ENCODE peak calls at places on chromosome 2, in eight cellular contexts. B is fibroblast of lung; A is MG63; O is heart right ventricle; U is neuronal stem cell; I is naive thymus-derived CD4-positive, alpha-beta T cell; K is endodermal cell; R is GM06990. T is an unnamed sample. For H3K36me3, the result is how much of the 10 kb centered on the place peaks cover.

GRCh38 chr2:86068098-86069047 is 37.3 kb downstream of the POLR1A start:
- DNase-seq in U (no peak), A (no peak), I (peak), K (no peak), B (peak), O (no peak), R (peak), T (no peak)

GRCh38 chr2:127422631-127423475 is 4.6 kb downstream of the PROC start:
- DNase-seq in B (no peak), R (no peak), A (no peak), O (no peak), U (no peak), K (peak), I (no peak), T (peak)

GRCh38 chr2:119240311-119241204 is 16.9 kb downstream of the STEAP3 start:
- DNase-seq in R (no peak), A (peak), O (peak), B (peak), U (no peak), K (peak), I (no peak), T (peak)

GRCh38 chr2:106885981-106886915 is at the start of gene ST6GAL2:
- DNase-seq in R (peak), K (peak), B (peak), A (peak), I (no peak), U (peak), O (peak), T (peak)

GRCh38 chr2:118016911-118017310 is 3.0 kb upstream of the CCDC93 start:
- DNase-seq in O (no peak), B (no peak), I (no peak), R (no peak), K (no peak), A (no peak), U (no peak), T (no peak)

GRCh38 chr2:121816797-121817196 is 61.3 kb downstream of the TSN start:
- DNase-seq in A (no peak), O (no peak), I (no peak), R (no peak), B (no peak), U (no peak), K (peak), T (no peak)

GRCh38 chr2:231920795-231921194 is 5.4 kb downstream of the NPPC start:
- DNase-seq in R (no peak), B (no peak), A (no peak), O (no peak), I (no peak), U (no peak), K (no peak), T (no peak)

GRCh38 chr2:235416816-235417499 is 76.9 kb upstream of the AGAP1 start:
- DNase-seq in U (no peak), R (no peak), B (peak), K (peak), A (no peak), O (no peak), I (no peak), T (no peak)

GRCh38 chr2:150075831-150076230 is 411.6 kb downstream of the RND3 start:
- DNase-seq in A (no peak), K (no peak), B (peak), I (no peak), O (no peak), U (no peak), R (no peak), T (no peak)

GRCh38 chr2:127843677-127844076 is 14.3 kb downstream of the POLR2D start:
- DNase-seq in B (no peak), I (no peak), U (no peak), R (no peak), K (no peak), O (no peak), A (no peak), T (no peak)

GRCh38 chr2:181354626-181355025 is 102.6 kb upstream of the ITGA4 start:
- DNase-seq in K (no peak), O (no peak), R (no peak), B (peak), I (no peak), U (no peak), A (no peak), T (no peak)

GRCh38 chr2:212914392-212914791 is 237.0 kb downstream of the IKZF2 start:
- DNase-seq in R (no peak), U (no peak), A (no peak), I (no peak), O (no peak), K (no peak), B (peak), T (no peak)

GRCh38 chr2:203327918-203328734 is at the start of gene ABI2:
- DNase-seq in O (peak), U (peak), I (peak), K (peak), A (peak), B (peak), R (peak), T (peak)

GRCh38 chr2:18959952-18960717 is 370.8 kb upstream of the NT5C1B start:
- DNase-seq in A (no peak), U (no peak), K (no peak), R (no peak), I (no peak), B (no peak), O (no peak), T (no peak)

GRCh38 chr2:184596819-184597411 is 1.4 kb upstream of the ZNF804A start:
- DNase-seq in A (peak), K (no peak), B (peak), U (peak), I (no peak), R (no peak), O (no peak), T (peak)

DNA sequence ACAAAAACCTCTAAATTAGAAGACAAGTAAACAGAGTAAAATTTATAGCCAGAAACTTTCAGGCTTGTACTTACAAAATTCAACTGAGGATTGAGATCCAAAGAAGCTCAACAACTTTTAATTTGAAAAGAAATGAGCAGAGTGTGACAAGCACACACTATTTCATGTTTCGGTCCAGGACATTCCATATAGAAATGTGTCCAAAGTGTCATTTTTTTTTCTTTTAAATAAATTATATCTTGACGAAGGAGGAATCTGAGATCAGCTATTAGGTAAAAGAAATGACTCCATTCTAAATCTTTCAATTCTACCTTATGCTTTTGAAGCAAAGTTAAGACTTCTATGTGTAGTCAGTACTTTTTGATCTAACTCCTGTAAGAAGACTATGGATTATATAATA is 4.6 kb downstream of the FN1 start:
- DNase-seq in A (no peak), R (no peak), K (no peak), I (no peak), B (no peak), U (no peak), O (no peak), T (no peak)
- H3K36me3 ChIP-seq in A (half or more), R (under half), K (half or more), I (under half), B (under half), U (under half), O (under half), T (under half)

GRCh38 chr2:20307311-20307710 is 43.3 kb downstream of the PUM2 start:
- DNase-seq in I (no peak), K (no peak), B (no peak), O (no peak), U (no peak), R (no peak), A (no peak), T (no peak)

GRCh38 chr2:20300656-20301055 is 50.0 kb downstream of the PUM2 start:
- DNase-seq in O (no peak), U (no peak), K (no peak), I (no peak), A (no peak), B (no peak), R (no peak), T (no peak)

GRCh38 chr2:20302019-20302418 is 48.6 kb downstream of the PUM2 start:
- DNase-seq in A (no peak), U (no peak), O (no peak), I (no peak), B (peak), R (no peak), K (no peak), T (no peak)

GRCh38 chr2:20309001-20309400 is 41.6 kb downstream of the PUM2 start:
- DNase-seq in I (no peak), A (no peak), B (no peak), O (no peak), R (no peak), U (no peak), K (no peak), T (no peak)

DNA sequence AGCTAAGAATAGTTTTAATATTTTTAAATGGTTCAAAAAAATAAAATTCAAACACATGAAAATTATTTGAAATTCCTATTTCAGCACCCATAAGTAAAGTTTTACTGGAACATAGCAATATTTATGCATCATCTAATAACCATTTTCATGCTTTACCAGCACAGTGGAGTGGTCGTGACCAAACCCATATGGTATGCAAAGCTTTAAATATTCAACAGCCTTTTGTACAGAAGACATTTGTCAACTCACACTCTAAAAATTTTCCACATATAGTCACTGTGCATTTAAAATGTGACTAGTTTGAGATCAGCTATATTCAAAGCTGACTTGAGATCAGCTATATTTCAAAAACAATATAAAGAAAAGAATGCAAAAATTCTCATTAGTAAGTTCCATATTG is 46.2 kb downstream of the PUM2 start:
- DNase-seq in I (no peak), R (no peak), U (no peak), B (peak), K (no peak), A (no peak), O (no peak), T (no peak)
- H3K36me3 ChIP-seq in I (under half), R (under half), U (under half), B (under half), K (half or more), A (half or more), O (under half), T (under half)

DNA sequence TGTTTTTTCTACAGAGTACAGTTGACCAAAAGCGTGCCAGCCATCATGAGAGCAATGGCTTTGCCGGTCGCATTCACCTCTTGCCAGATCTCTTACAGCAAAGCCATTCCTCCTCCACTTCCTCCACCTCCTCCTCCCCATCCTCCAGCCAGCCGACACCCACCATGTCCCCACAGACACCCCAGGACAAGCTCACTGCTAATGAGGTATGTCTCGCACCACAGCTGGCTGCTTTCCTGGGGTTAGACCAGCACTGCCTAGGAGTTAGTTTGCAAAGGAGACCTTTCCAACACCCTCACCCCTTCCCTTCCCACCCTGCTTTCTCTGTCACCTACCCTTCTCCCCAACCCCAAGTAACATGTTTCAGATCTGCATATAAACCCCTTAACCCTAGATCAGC is 120.3 kb upstream of the IL1R2 start:
- DNase-seq in I (no peak), B (no peak), U (no peak), R (no peak), K (no peak), A (no peak), O (no peak), T (no peak)
- H3K36me3 ChIP-seq in I (under half), B (under half), U (under half), R (under half), K (half or more), A (half or more), O (under half), T (under half)

DNA sequence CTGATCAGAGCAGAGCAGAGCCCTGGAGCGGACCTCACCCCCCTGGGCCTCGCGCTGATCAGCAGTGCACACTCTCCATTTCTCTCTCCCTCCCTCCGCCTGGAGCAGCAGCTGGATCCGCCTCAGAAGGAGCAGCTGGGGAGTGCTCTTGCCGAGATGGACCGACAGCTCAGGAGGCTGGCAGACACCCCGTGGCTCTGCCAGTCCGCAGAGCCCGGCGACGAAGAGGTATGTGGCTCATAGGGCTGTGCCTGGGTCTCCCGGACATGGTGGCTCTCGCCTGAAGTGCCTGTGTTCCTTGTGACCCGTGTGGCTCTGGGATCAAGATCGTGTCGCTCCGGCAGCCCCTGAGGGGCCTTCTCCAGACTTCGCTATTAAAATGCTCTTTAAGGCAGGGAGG is 102.5 kb downstream of the USP40 start:
- DNase-seq in I (no peak), A (no peak), B (no peak), U (no peak), K (no peak), R (no peak), O (no peak), T (no peak)
- H3K36me3 ChIP-seq in I (under half), A (under half), B (under half), U (under half), K (under half), R (half or more), O (under half), T (under half)

GRCh38 chr2:1656326-1656960 is 87.9 kb downstream of the PXDN start:
- DNase-seq in I (no peak), R (no peak), A (no peak), B (no peak), U (no peak), K (peak), O (no peak), T (peak)
- H3K36me3 ChIP-seq in I (under half), R (under half), A (half or more), B (under half), U (under half), K (half or more), O (under half), T (under half)

GRCh38 chr2:233089851-233090250 is 29.7 kb downstream of the INPP5D start:
- DNase-seq in R (no peak), U (no peak), B (no peak), K (no peak), O (no peak), A (no peak), I (no peak), T (no peak)

GRCh38 chr2:233088598-233089345 is 28.6 kb downstream of the INPP5D start:
- DNase-seq in U (no peak), O (no peak), I (no peak), R (no peak), A (no peak), B (no peak), K (no peak), T (no peak)

GRCh38 chr2:233085037-233085838 is 25.1 kb downstream of the INPP5D start:
- DNase-seq in O (no peak), B (no peak), K (no peak), I (no peak), A (no peak), U (peak), R (no peak), T (peak)

GRCh38 chr2:233085839-233086150 is 25.7 kb downstream of the INPP5D start:
- DNase-seq in O (no peak), I (no peak), A (no peak), K (no peak), U (no peak), B (no peak), R (no peak), T (no peak)

GRCh38 chr2:233087725-233088124 is 27.6 kb downstream of the INPP5D start:
- DNase-seq in R (no peak), U (no peak), A (no peak), B (no peak), K (no peak), I (no peak), O (no peak), T (no peak)
- H3K36me3 ChIP-seq in R (under half), U (under half), A (under half), B (under half), K (under half), I (under half), O (under half), T (under half)

DNA sequence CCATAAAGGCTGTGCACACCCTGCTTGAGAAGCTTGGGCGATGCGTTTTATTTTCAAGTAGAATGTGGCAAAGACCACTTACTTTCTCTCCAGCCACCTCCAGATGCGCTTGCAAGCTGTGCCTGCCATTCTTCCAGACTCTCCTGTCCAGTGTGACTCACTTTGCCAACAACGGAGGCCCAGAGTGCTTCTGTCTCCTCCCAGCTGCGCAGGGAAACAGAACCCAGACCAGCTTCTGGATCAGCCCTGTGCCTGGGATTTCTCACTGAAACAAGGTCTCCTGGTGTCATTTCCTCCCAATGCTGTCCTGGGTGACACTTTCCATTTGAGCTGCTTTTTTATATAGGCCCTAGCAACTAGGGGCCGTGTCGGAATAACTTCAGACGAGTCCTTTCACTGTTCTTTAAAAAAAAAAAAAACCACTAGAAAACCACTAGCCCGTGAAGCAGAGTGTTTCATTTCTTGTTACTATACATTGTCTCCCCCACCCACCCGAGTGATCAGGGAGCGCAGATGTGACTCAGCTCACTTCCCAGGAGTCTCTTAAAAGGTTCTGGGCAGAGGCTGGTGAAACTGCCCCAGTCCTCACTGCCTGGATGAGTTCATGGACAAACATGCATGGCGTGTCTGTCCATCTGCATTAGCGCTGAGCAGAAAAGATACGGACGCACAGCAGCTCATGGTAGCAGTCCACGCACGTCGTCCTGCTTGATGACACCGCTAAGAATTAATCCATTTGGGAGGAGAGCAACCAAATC is 25.3 kb upstream of the RPL31 start:
- DNase-seq in K (no peak), I (no peak), R (peak), U (no peak), A (peak), B (peak), O (no peak), T (no peak)
- H3K36me3 ChIP-seq in K (under half), I (under half), R (under half), U (under half), A (under half), B (under half), O (under half), T (under half)

DNA sequence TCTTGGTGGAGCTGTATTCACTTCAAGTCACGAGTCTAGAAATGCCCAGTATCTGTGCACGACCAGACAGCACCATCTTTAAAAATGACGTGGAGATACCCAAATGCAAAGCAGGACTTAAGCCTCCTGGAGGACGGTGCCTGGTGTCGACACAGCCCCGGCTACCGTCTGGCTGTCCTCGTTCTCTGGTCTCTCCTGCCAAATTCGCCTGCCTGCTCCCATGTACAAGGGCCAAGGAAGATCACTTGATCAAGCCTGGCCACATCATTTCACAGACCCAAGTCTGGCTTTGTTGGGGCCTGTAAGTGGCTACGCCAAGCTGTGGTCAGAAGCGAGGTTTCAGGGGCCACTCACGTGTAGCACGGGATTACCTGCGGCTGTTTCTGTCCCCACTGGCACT is 9.4 kb downstream of the ODC1 start:
- DNase-seq in U (no peak), R (no peak), O (no peak), I (no peak), K (peak), B (no peak), A (no peak), T (no peak)
- H3K36me3 ChIP-seq in U (under half), R (under half), O (under half), I (under half), K (half or more), B (under half), A (half or more), T (under half)

T was measured in neural progenitor cell.